ENCODE peak calls at places on chromosome 12, in four cellular contexts. One of them, this sample, is unnamed.

GRCh38 chr12:126464157-126464556 is 1398.9 kb downstream of the AACS start:
- DNase-seq in hepatocyte: no peak
- DNase-seq in B cell: no peak
- DNase-seq in GM06990: no peak
- DNase-seq in this sample: no peak

GRCh38 chr12:29893002-29893401 is 109.3 kb upstream of the TMTC1 start:
- DNase-seq in B cell: no peak
- DNase-seq in GM06990: no peak
- DNase-seq in hepatocyte: no peak
- DNase-seq in this sample: no peak

GRCh38 chr12:114913871-114914801 is 230.2 kb upstream of the TBX3 start:
- DNase-seq in hepatocyte: no peak
- DNase-seq in GM06990: no peak
- DNase-seq in B cell: no peak
- DNase-seq in this sample: no peak

GRCh38 chr12:25384954-25385216 is 134.2 kb upstream of the KRAS start:
- DNase-seq in B cell: no peak
- DNase-seq in hepatocyte: no peak
- DNase-seq in GM06990: no peak
- DNase-seq in this sample: no peak

GRCh38 chr12:129566800-129567199 is 337.0 kb downstream of the TMEM132D start:
- DNase-seq in B cell: no peak
- DNase-seq in hepatocyte: no peak
- DNase-seq in GM06990: no peak
- DNase-seq in this sample: no peak

GRCh38 chr12:124422142-124422569 is 127.3 kb downstream of the RFLNA start:
- DNase-seq in hepatocyte: peak; percentile 72
- DNase-seq in GM06990: no peak
- DNase-seq in B cell: no peak
- DNase-seq in this sample: no peak

GRCh38 chr12:92210062-92210461 is 64.4 kb upstream of the BTG1 start:
- DNase-seq in GM06990: peak; percentile 36
- DNase-seq in hepatocyte: no peak
- DNase-seq in B cell: no peak
- DNase-seq in this sample: no peak

GRCh38 chr12:52201520-52201839 is 9.7 kb upstream of the KRT80 start:
- DNase-seq in B cell: no peak
- DNase-seq in hepatocyte: no peak
- DNase-seq in GM06990: no peak
- DNase-seq in this sample: no peak

GRCh38 chr12:105474672-105475071 is 144.2 kb downstream of the C12orf75 start:
- DNase-seq in GM06990: no peak
- DNase-seq in hepatocyte: no peak
- DNase-seq in B cell: no peak
- DNase-seq in this sample: no peak

GRCh38 chr12:14373202-14373601 is 7.7 kb downstream of the ATF7IP start:
- DNase-seq in GM06990: no peak
- DNase-seq in B cell: no peak
- DNase-seq in hepatocyte: no peak
- DNase-seq in this sample: no peak

GRCh38 chr12:54352891-54353874 is 11.1 kb downstream of the GPR84 start:
- DNase-seq in hepatocyte: peak; percentile 70
- DNase-seq in B cell: no peak
- DNase-seq in GM06990: no peak
- DNase-seq in this sample: no peak

GRCh38 chr12:116534341-116535121 is 24.6 kb upstream of the MAP1LC3B2 start:
- DNase-seq in hepatocyte: peak; percentile 44
- DNase-seq in GM06990: no peak
- DNase-seq in B cell: no peak
- DNase-seq in this sample: no peak

GRCh38 chr12:25840678-25841077 is 117.8 kb upstream of the RASSF8 start:
- DNase-seq in hepatocyte: no peak
- DNase-seq in GM06990: no peak
- DNase-seq in B cell: no peak
- DNase-seq in this sample: no peak

GRCh38 chr12:120713861-120714482 is 3.7 kb downstream of the UNC119B start:
- DNase-seq in hepatocyte: peak; percentile 93
- DNase-seq in B cell: peak; percentile 74
- DNase-seq in GM06990: no peak
- DNase-seq in this sample: peak; percentile 85

GRCh38 chr12:42090899-42091298 is 53.8 kb downstream of the GXYLT1 start:
- DNase-seq in B cell: no peak
- DNase-seq in GM06990: no peak
- DNase-seq in hepatocyte: no peak
- DNase-seq in this sample: no peak

GRCh38 chr12:131572626-131573025 is 138.3 kb upstream of the SFSWAP start:
- DNase-seq in hepatocyte: no peak
- DNase-seq in GM06990: no peak
- DNase-seq in B cell: no peak
- DNase-seq in this sample: no peak

GRCh38 chr12:122523280-122523679 is 3.5 kb downstream of the RSRC2 start:
- DNase-seq in B cell: no peak
- DNase-seq in hepatocyte: peak; percentile 19
- DNase-seq in GM06990: no peak
- DNase-seq in this sample: no peak

GRCh38 chr12:39441963-39442894 is 691 bp downstream of the KIF21A start:
- DNase-seq in B cell: peak; percentile 40
- DNase-seq in hepatocyte: peak; percentile 59
- DNase-seq in GM06990: peak; percentile 82
- DNase-seq in this sample: peak; percentile 71

GRCh38 chr12:67394600-67394999 is 125.4 kb downstream of the CAND1 start:
- DNase-seq in B cell: no peak
- DNase-seq in hepatocyte: no peak
- DNase-seq in GM06990: no peak
- DNase-seq in this sample: no peak

GRCh38 chr12:10941916-10942607 is 3.0 kb upstream of the TAS2R14 start:
- DNase-seq in hepatocyte: peak; percentile 53
- DNase-seq in B cell: no peak
- DNase-seq in GM06990: peak; percentile 3
- DNase-seq in this sample: peak; percentile 9

GRCh38 chr12:109269428-109269827 is 39.7 kb downstream of the FOXN4 start:
- DNase-seq in B cell: no peak
- DNase-seq in hepatocyte: no peak
- DNase-seq in GM06990: no peak
- DNase-seq in this sample: no peak

GRCh38 chr12:104985206-104985605 is 910 bp upstream of the NOPCHAP1 start:
- DNase-seq in hepatocyte: no peak
- DNase-seq in B cell: no peak
- DNase-seq in GM06990: no peak
- DNase-seq in this sample: no peak

GRCh38 chr12:50220357-50221061 is 53.3 kb upstream of the CERS5 start:
- DNase-seq in GM06990: peak; percentile 54
- DNase-seq in B cell: no peak
- DNase-seq in hepatocyte: peak; percentile 59
- DNase-seq in this sample: peak; percentile 69

GRCh38 chr12:55392032-55392795 is 8.1 kb upstream of the OR6C65 start:
- DNase-seq in B cell: no peak
- DNase-seq in GM06990: no peak
- DNase-seq in hepatocyte: no peak
- DNase-seq in this sample: no peak

GRCh38 chr12:110577717-110578521 is 5.2 kb downstream of the PPTC7 start:
- DNase-seq in hepatocyte: peak; percentile 14
- DNase-seq in GM06990: peak; percentile 60
- DNase-seq in B cell: no peak
- DNase-seq in this sample: peak; percentile 72

GRCh38 chr12:78726854-78727253 is 137.7 kb upstream of the SYT1 start:
- DNase-seq in GM06990: no peak
- DNase-seq in B cell: no peak
- DNase-seq in hepatocyte: peak; percentile 20
- DNase-seq in this sample: no peak

GRCh38 chr12:83821967-83822366 is 1090.6 kb downstream of the SLC6A15 start:
- DNase-seq in hepatocyte: no peak
- DNase-seq in B cell: no peak
- DNase-seq in GM06990: no peak
- DNase-seq in this sample: no peak

GRCh38 chr12:10672231-10672868 is 1.5 kb downstream of the STYK1 start:
- DNase-seq in GM06990: no peak
- DNase-seq in hepatocyte: no peak
- DNase-seq in B cell: no peak
- DNase-seq in this sample: peak; percentile 50

GRCh38 chr12:78191611-78192010 is 360.9 kb downstream of the NAV3 start:
- DNase-seq in hepatocyte: no peak
- DNase-seq in B cell: no peak
- DNase-seq in GM06990: no peak
- DNase-seq in this sample: no peak

GRCh38 chr12:25583545-25583944 is 30.5 kb upstream of the LMNTD1 start:
- DNase-seq in hepatocyte: peak; percentile 85
- DNase-seq in GM06990: no peak
- DNase-seq in B cell: no peak
- DNase-seq in this sample: no peak

GRCh38 chr12:83040991-83041390 is 354.3 kb downstream of the TMTC2 start:
- DNase-seq in hepatocyte: no peak
- DNase-seq in B cell: no peak
- DNase-seq in GM06990: no peak
- DNase-seq in this sample: no peak

GRCh38 chr12:68292157-68292940 is 38.9 kb upstream of the IL22 start:
- DNase-seq in hepatocyte: no peak
- DNase-seq in B cell: no peak
- DNase-seq in GM06990: no peak
- DNase-seq in this sample: no peak

GRCh38 chr12:66111605-66112004 is 18.9 kb downstream of the LLPH start:
- DNase-seq in GM06990: no peak
- DNase-seq in hepatocyte: no peak
- DNase-seq in B cell: no peak
- DNase-seq in this sample: no peak

GRCh38 chr12:77995436-77996167 is 164.9 kb downstream of the NAV3 start:
- DNase-seq in hepatocyte: no peak
- DNase-seq in GM06990: peak; percentile 55
- DNase-seq in B cell: no peak
- DNase-seq in this sample: no peak

GRCh38 chr12:50282581-50283229 is 615 bp downstream of the LIMA1 start:
- DNase-seq in GM06990: no peak
- DNase-seq in B cell: no peak
- DNase-seq in hepatocyte: no peak
- DNase-seq in this sample: no peak

GRCh38 chr12:71164877-71165197 is 7.0 kb upstream of the TSPAN8 start:
- DNase-seq in B cell: no peak
- DNase-seq in hepatocyte: peak; percentile 72
- DNase-seq in GM06990: no peak
- DNase-seq in this sample: no peak

GRCh38 chr12:27048822-27049752 is 26.7 kb downstream of the MED21 start:
- DNase-seq in B cell: no peak
- DNase-seq in hepatocyte: peak; percentile 42
- DNase-seq in GM06990: no peak
- DNase-seq in this sample: no peak

GRCh38 chr12:98373019-98373554 is 142.3 kb upstream of the TMPO start:
- DNase-seq in hepatocyte: peak; percentile 65
- DNase-seq in B cell: no peak
- DNase-seq in GM06990: no peak
- DNase-seq in this sample: no peak
- TF ChIP-seq CTCF in hepatocyte: peak; percentile 75
- TF ChIP-seq CTCF in B cell: no peak
- TF ChIP-seq CTCF in GM06990: peak; percentile 55
- TF ChIP-seq CTCF in this sample: peak; percentile 59

GRCh38 chr12:46585854-46586621 is 213.5 kb upstream of the SLC38A2 start:
- DNase-seq in GM06990: no peak
- DNase-seq in B cell: no peak
- DNase-seq in hepatocyte: peak; percentile 73
- DNase-seq in this sample: peak; percentile 49
- TF ChIP-seq CTCF in GM06990: no peak
- TF ChIP-seq CTCF in B cell: no peak
- TF ChIP-seq CTCF in hepatocyte: no peak
- TF ChIP-seq CTCF in this sample: no peak

GRCh38 chr12:89994901-89995300 is 286.3 kb upstream of the ATP2B1 start:
- DNase-seq in hepatocyte: no peak
- DNase-seq in GM06990: no peak
- DNase-seq in B cell: no peak
- DNase-seq in this sample: no peak

GRCh38 chr12:89993632-89994031 is 285.0 kb upstream of the ATP2B1 start:
- DNase-seq in hepatocyte: no peak
- DNase-seq in B cell: no peak
- DNase-seq in GM06990: no peak
- DNase-seq in this sample: no peak

GRCh38 chr12:89995870-89996269 is 287.2 kb upstream of the ATP2B1 start:
- DNase-seq in B cell: no peak
- DNase-seq in GM06990: no peak
- DNase-seq in hepatocyte: no peak
- DNase-seq in this sample: no peak

GRCh38 chr12:89991807-89992206 is 283.2 kb upstream of the ATP2B1 start:
- DNase-seq in hepatocyte: no peak
- DNase-seq in B cell: no peak
- DNase-seq in GM06990: peak; percentile 11
- DNase-seq in this sample: no peak

DNA sequence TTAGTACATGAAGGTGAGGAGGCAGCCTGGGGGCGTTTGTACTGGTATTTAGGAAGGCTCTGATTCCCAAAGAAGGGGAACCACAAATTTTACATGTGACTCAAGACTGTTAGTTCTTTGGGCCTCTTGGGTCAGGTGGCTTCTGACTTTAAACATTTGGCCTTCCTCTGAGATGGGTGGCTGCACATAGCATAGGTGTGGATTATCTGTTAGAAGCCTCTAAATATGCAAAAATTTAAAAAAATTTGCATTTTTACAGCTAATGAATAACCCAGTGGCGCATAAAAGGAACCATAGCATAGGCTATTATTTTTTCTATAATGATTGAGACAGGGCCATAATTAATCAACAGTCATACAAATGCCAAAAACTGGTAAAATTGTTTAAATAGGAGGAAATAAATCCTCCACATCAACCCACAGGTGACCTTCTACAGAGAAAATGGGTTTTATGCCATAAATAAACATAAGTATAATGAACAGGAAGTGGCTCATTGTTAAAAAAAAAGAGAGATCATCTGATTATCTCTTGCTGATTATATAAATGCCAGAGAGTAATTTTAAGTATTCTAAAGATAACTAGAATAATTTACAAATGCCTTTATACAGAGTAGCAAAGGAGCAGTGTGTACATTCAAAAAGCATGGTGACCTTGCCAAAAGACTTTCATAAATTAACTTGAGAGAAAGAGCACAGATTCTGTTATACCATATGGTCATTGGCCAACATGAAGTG is 284.2 kb upstream of the ATP2B1 start:
- DNase-seq in B cell: no peak
- DNase-seq in GM06990: no peak
- DNase-seq in hepatocyte: no peak
- DNase-seq in this sample: no peak
- TF ChIP-seq CTCF in B cell: no peak
- TF ChIP-seq CTCF in GM06990: no peak
- TF ChIP-seq CTCF in hepatocyte: no peak
- TF ChIP-seq CTCF in this sample: no peak

GRCh38 chr12:96424601-96425000 is 24.4 kb upstream of the CDK17 start:
- DNase-seq in GM06990: no peak
- DNase-seq in B cell: no peak
- DNase-seq in hepatocyte: no peak
- DNase-seq in this sample: no peak
- TF ChIP-seq CTCF in GM06990: no peak
- TF ChIP-seq CTCF in B cell: no peak
- TF ChIP-seq CTCF in hepatocyte: no peak
- TF ChIP-seq CTCF in this sample: no peak

GRCh38 chr12:6827982-6828670 is at the start of gene P3H3:
- DNase-seq in GM06990: no peak
- DNase-seq in hepatocyte: peak; percentile 60
- DNase-seq in B cell: peak; percentile 45
- DNase-seq in this sample: peak; percentile 28
- TF ChIP-seq CTCF in GM06990: no peak
- TF ChIP-seq CTCF in hepatocyte: peak; percentile 9
- TF ChIP-seq CTCF in B cell: no peak
- TF ChIP-seq CTCF in this sample: peak; percentile 7

This sample was measured in activated CD8-positive, alpha-beta T cell treated with anti-CD3 and anti-CD28 coated beads for 36 hours.